ENCODE peak calls at places on chromosomes 11 and 22, in nine cellular contexts. D, P, N, S, C, T, Q, Z and F are unnamed samples.

GRCh38 chr11:126607776-126608625 is 252.5 kb downstream of the ST3GAL4 start:
- DNase-seq in D (no peak), P (peak), N (no peak), S (peak), C (no peak), T (no peak), Q (no peak), Z (no peak), F (no peak)

GRCh38 chr22:17098379-17098819 is 13.6 kb downstream of the IL17RA start:
- DNase-seq in D (no peak), P (no peak), N (no peak), S (no peak), C (no peak), T (peak), Q (no peak), Z (no peak), F (peak)

GRCh38 chr22:42336527-42337227 is 66.2 kb upstream of the TCF20 start:
- DNase-seq in D (no peak), P (no peak), N (no peak), S (no peak), C (no peak), T (no peak), Q (no peak), Z (no peak), F (no peak)

GRCh38 chr11:34653851-34654490 is 33.1 kb downstream of the EHF start:
- DNase-seq in D (no peak), P (no peak), N (peak), S (peak), C (peak), T (no peak), Q (no peak), Z (peak), F (peak)

GRCh38 chr11:75422248-75423231 is 10.5 kb downstream of the KLHL35 start:
- DNase-seq in D (no peak), P (no peak), N (peak), S (no peak), C (peak), T (no peak), Q (no peak), Z (no peak), F (peak)

GRCh38 chr11:112972399-112973115 is 11.3 kb downstream of the NCAM1 start:
- DNase-seq in D (no peak), P (no peak), N (no peak), S (no peak), C (no peak), T (no peak), Q (no peak), Z (no peak), F (no peak)

GRCh38 chr11:35354644-35355043 is 64.7 kb downstream of the SLC1A2 start:
- DNase-seq in D (no peak), P (no peak), N (no peak), S (no peak), C (no peak), T (no peak), Q (no peak), Z (no peak), F (no peak)

GRCh38 chr11:32108576-32108975 is 17.7 kb downstream of the RCN1 start:
- DNase-seq in D (no peak), P (no peak), N (no peak), S (no peak), C (no peak), T (no peak), Q (no peak), Z (no peak), F (no peak)

GRCh38 chr22:48376936-48377335 is 1450.7 kb downstream of the BRD1 start:
- DNase-seq in D (peak), P (no peak), N (no peak), S (peak), C (no peak), T (no peak), Q (no peak), Z (no peak), F (no peak)

GRCh38 chr11:61700221-61700620 is 20.0 kb downstream of the DAGLA start:
- DNase-seq in D (no peak), P (no peak), N (peak), S (peak), C (no peak), T (no peak), Q (no peak), Z (peak), F (peak)

GRCh38 chr22:20787223-20787622 is 13.3 kb downstream of the SERPIND1 start:
- DNase-seq in D (no peak), P (no peak), N (no peak), S (no peak), C (no peak), T (no peak), Q (no peak), Z (no peak), F (no peak)

GRCh38 chr11:130124096-130124495 is 35.5 kb upstream of the ST14 start:
- DNase-seq in D (peak), P (no peak), N (peak), S (no peak), C (peak), T (no peak), Q (no peak), Z (peak), F (peak)

GRCh38 chr11:127531167-127531566 is 530.6 kb upstream of the KIRREL3 start:
- DNase-seq in D (no peak), P (no peak), N (no peak), S (no peak), C (no peak), T (no peak), Q (no peak), Z (no peak), F (no peak)

GRCh38 chr11:1348146-1348545 is 38.7 kb upstream of the TOLLIP start:
- DNase-seq in D (no peak), P (no peak), N (no peak), S (no peak), C (peak), T (no peak), Q (no peak), Z (no peak), F (no peak)

GRCh38 chr11:78048561-78048960 is 15.1 kb upstream of the THRSP start:
- DNase-seq in D (no peak), P (peak), N (no peak), S (no peak), C (no peak), T (no peak), Q (no peak), Z (no peak), F (no peak)

GRCh38 chr11:114478768-114479167 is 39.5 kb downstream of the REXO2 start:
- DNase-seq in D (no peak), P (peak), N (no peak), S (peak), C (no peak), T (no peak), Q (no peak), Z (peak), F (no peak)

GRCh38 chr11:102810943-102811528 is 13.1 kb upstream of the MMP1 start:
- DNase-seq in D (no peak), P (peak), N (peak), S (no peak), C (no peak), T (no peak), Q (peak), Z (peak), F (no peak)

GRCh38 chr11:868394-868793 is 25.7 kb downstream of the TSPAN4 start:
- DNase-seq in D (no peak), P (no peak), N (no peak), S (no peak), C (no peak), T (no peak), Q (no peak), Z (no peak), F (no peak)

GRCh38 chr11:112150517-112150916 is 13.4 kb downstream of the IL18 start:
- DNase-seq in D (no peak), P (no peak), N (no peak), S (no peak), C (no peak), T (no peak), Q (no peak), Z (no peak), F (no peak)

GRCh38 chr22:24989541-24989951 is 37.0 kb downstream of the KIAA1671 start:
- DNase-seq in D (no peak), P (no peak), N (no peak), S (no peak), C (no peak), T (no peak), Q (no peak), Z (no peak), F (no peak)
- H3K27ac ChIP-seq in D (peak), P (no peak), N (peak), S (no peak), C (peak), T (no peak), Q (no peak), Z (no peak), F (peak)

DNA sequence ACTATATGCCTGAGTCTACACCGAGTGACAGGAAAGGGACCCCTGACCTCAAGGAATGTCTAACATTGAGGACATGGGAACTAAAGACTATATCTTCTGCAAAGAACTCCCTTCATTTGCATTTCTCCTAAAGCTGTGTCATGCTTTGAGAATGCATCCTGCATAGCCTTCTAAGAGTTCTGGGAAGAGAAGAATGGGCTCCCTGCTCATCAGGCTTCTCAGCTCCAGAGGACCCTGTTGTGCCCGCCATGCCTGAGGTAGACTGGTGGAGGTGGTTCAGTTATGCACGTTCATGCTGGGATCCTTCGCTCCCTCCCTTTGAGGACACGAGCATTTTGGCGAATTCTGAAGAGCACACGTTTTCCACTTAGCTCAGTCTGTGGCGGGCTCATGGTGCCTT is 63.3 kb downstream of the GRIK4 start:
- DNase-seq in D (no peak), P (no peak), N (no peak), S (peak), C (no peak), T (no peak), Q (no peak), Z (no peak), F (no peak)
- H3K4me3 ChIP-seq in D (no peak), P (no peak), N (no peak), S (no peak), C (no peak), T (no peak), Q (no peak), Z (no peak), F (no peak)

DNA sequence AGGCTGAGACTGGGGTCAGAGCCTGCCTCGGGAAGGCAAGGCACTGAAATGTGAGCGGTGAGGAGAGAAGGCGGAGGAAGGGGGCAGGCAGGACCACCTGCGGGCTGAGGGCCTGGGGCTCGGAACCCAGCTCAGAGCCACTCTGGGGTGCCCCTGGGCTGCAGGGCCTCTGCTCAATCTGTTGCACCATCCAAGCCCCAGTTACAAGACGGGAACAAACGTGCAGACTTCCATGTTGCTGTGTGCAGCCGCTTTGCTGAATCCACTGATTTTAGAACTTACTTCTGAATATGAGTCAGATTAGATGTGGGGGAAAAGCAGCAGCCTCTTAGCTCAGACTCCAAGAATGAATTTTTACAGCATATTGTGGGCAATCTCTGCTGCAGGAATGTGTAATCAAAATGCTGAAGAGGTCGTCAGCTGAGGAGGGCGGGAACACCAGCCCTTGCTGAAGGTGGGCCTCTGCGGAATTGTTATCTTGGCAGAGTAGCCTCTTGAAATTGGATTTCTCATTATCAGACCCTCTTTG is 21.6 kb downstream of the PARVG start:
- DNase-seq in D (no peak), P (no peak), N (no peak), S (no peak), C (no peak), T (no peak), Q (no peak), Z (peak), F (no peak)
- H3K27ac ChIP-seq in D (no peak), P (no peak), N (no peak), S (no peak), C (no peak), T (no peak), Q (no peak), Z (no peak), F (no peak)

GRCh38 chr11:41282436-41282835 is 177.0 kb downstream of the LRRC4C start:
- DNase-seq in D (no peak), P (no peak), N (no peak), S (no peak), C (no peak), T (no peak), Q (no peak), Z (no peak), F (no peak)
- H3K4me3 ChIP-seq in D (no peak), P (no peak), N (no peak), S (no peak), C (no peak), T (no peak), Q (no peak), Z (no peak), F (no peak)

GRCh38 chr11:108498816-108499408 is 728 bp upstream of the POGLUT3 start:
- DNase-seq in D (no peak), P (peak), N (no peak), S (peak), C (no peak), T (no peak), Q (no peak), Z (no peak), F (no peak)

GRCh38 chr11:108496643-108497256 is 1.4 kb downstream of the POGLUT3 start:
- DNase-seq in D (no peak), P (no peak), N (no peak), S (no peak), C (no peak), T (no peak), Q (no peak), Z (peak), F (no peak)

GRCh38 chr11:108497317-108498045 is 703 bp downstream of the POGLUT3 start:
- DNase-seq in D (peak), P (peak), N (peak), S (peak), C (peak), T (peak), Q (peak), Z (peak), F (peak)

GRCh38 chr11:108500169-108500568 is 2.0 kb upstream of the POGLUT3 start:
- DNase-seq in D (no peak), P (no peak), N (no peak), S (no peak), C (no peak), T (no peak), Q (no peak), Z (no peak), F (no peak)

DNA sequence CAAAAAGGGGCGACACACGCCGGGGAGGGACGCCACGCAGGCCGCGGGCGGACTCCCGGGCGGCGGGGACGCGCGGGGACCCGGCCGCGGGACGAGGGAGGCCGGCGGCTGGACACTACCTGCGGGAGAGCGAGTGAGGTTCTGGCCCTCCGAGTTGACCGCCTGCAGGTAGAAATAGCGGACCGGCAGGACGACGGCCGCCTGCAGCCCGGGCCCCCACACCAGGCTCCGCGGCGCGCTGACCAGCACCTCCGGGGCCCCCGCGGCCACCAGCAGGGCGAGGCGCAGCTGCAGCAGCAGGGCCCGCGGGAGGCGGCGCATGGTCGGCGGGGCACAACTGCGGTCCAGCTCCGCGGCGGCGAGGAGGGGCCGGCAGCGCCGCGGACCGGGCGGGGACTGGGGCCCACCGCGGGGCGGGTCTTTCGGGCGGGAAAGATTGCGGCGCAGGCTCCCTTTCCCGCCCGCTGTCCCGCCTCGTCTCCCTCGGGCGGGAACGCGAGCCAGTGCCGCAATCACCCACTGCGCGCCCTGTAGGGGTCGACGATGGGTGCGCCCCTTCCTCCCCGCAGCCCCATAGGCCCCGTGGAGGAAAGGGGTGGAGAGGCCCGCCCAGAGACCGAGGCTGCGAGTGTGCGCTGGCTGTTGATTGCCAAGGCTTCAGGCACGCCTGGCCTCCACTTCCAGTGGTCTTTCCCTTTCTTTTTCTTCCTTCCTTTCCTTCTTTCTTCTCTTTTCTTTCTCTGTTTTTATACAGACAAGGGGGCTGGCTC is at the start of gene POGLUT3:
- DNase-seq in D (peak), P (peak), N (peak), S (peak), C (peak), T (peak), Q (peak), Z (peak), F (peak)
- H3K27ac ChIP-seq in D (peak), P (peak), N (peak), S (peak), C (peak), T (peak), Q (peak), Z (peak), F (peak)

DNA sequence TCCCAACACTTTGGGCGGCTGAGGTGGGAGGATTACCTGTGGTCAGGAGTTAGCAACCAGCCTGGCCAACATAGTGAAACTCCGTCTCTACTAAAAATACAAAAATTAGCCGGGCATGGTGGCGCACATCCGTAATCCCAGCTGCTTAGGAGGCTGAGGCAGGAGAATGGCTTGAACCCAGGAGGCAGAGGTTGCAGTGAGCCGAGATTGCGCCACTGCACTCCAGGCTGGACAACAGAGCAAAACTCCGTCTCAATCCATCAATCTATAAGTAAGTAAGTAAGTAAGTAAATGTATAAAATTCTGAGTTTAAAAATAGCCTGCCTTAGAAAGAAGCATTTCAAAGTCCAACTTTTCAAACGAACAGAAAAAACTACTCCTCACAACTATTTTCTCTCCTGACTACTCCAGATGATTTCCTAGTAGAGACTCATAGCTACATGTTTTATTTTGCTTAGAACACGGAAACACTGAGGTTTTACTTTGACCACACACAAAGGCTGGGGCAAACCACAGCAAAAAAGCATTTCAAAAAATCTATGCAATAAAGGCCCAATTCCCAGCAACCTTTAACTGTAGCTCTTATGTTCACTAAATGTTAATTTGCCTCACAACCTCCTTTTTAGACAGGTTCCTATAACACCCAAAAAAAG is 16.3 kb downstream of the SPTY2D1 start:
- DNase-seq in D (peak), P (no peak), N (no peak), S (no peak), C (no peak), T (peak), Q (peak), Z (peak), F (no peak)
- H3K4me3 ChIP-seq in D (peak), P (no peak), N (no peak), S (no peak), C (no peak), T (peak), Q (no peak), Z (peak), F (no peak)

GRCh38 chr11:64776875-64777274 is 1.5 kb downstream of the SF1 start:
- DNase-seq in D (no peak), P (no peak), N (no peak), S (no peak), C (no peak), T (peak), Q (no peak), Z (no peak), F (peak)
- H3K27ac ChIP-seq in D (peak), P (peak), N (peak), S (no peak), C (peak), T (peak), Q (no peak), Z (peak), F (no peak)